ENCODE peak calls at places on chromosomes 11 and 22, in ten cellular contexts. J is A673, N is sigmoid colon, F is osteoblast, B is prostate gland, W is right lobe of liver, Z is mesendoderm, M is neuronal stem cell, S is colonic mucosa, L is ovary. G is an unnamed sample.
A peak's percentile ranks its signal among the peaks of the same experiment; 100 is the strongest.

GRCh38 chr11:100980156-100980555 is 149.5 kb downstream of the PGR start:
- DNase-seq in J (peak; percentile 34), N (no peak), F (no peak), B (no peak), W (no peak), Z (peak; percentile 59), M (no peak), S (no peak), L (no peak), G (no peak)

GRCh38 chr11:9092846-9093778 is 1.7 kb upstream of the SCUBE2 start:
- DNase-seq in J (peak; percentile 5), N (no peak), F (peak; percentile 80), B (peak; percentile 45), W (no peak), Z (no peak), M (no peak), S (no peak), L (no peak), G (no peak)

GRCh38 chr11:10443152-10443551 is 11.9 kb upstream of the AMPD3 start:
- DNase-seq in J (no peak), N (no peak), F (no peak), B (no peak), W (no peak), Z (no peak), M (no peak), S (no peak), L (no peak), G (no peak)

GRCh38 chr22:29353860-29354259 is 34.5 kb downstream of the AP1B1 start:
- DNase-seq in J (no peak), N (no peak), F (peak; percentile 32), B (no peak), W (no peak), Z (no peak), M (no peak), S (no peak), L (no peak), G (no peak)

GRCh38 chr11:107116358-107116757 is 98.1 kb upstream of the GUCY1A2 start:
- DNase-seq in J (peak; percentile 15), N (no peak), F (no peak), B (no peak), W (no peak), Z (no peak), M (no peak), S (no peak), L (no peak), G (no peak)

GRCh38 chr11:113505541-113506375 is 30.6 kb upstream of the DRD2 start:
- DNase-seq in J (peak; percentile 84), N (no peak), F (no peak), B (peak; percentile 22), W (no peak), Z (peak; percentile 22), M (no peak), S (no peak), L (no peak), G (no peak)

GRCh38 chr11:86162257-86162656 is 82.3 kb upstream of the EED start:
- DNase-seq in J (no peak), N (peak; percentile 91), F (peak; percentile 58), B (no peak), W (peak; percentile 29), Z (peak; percentile 31), M (no peak), S (no peak), L (peak; percentile 55), G (no peak)

GRCh38 chr11:28346209-28346608 is 238.0 kb downstream of the METTL15 start:
- DNase-seq in J (peak; percentile 38), N (no peak), F (no peak), B (no peak), W (no peak), Z (no peak), M (no peak), S (no peak), L (no peak), G (no peak)

GRCh38 chr11:2884424-2884815 is 1.2 kb downstream of the CDKN1C start:
- DNase-seq in J (no peak), N (peak; percentile 88), F (no peak), B (no peak), W (no peak), Z (no peak), M (no peak), S (no peak), L (peak; percentile 80), G (peak; percentile 74)

GRCh38 chr11:59865031-59865430 is 1.3 kb downstream of the TCN1 start:
- DNase-seq in J (no peak), N (no peak), F (no peak), B (no peak), W (no peak), Z (no peak), M (no peak), S (no peak), L (no peak), G (no peak)

GRCh38 chr11:67268036-67268683 is 1.9 kb downstream of the GRK2 start:
- DNase-seq in J (no peak), N (peak; percentile 61), F (peak; percentile 82), B (no peak), W (peak; percentile 26), Z (no peak), M (no peak), S (no peak), L (no peak), G (peak; percentile 67)

GRCh38 chr11:72577271-72577681 is 96.9 kb downstream of the PDE2A start:
- DNase-seq in J (no peak), N (peak; percentile 50), F (peak; percentile 73), B (no peak), W (no peak), Z (no peak), M (no peak), S (no peak), L (no peak), G (peak; percentile 56)

GRCh38 chr22:45504703-45505341 is 2.1 kb downstream of the FBLN1 start:
- DNase-seq in J (peak; percentile 24), N (no peak), F (peak; percentile 98), B (no peak), W (no peak), Z (peak; percentile 79), M (peak; percentile 83), S (no peak), L (peak; percentile 71), G (no peak)

GRCh38 chr11:65530157-65530496 is 5.2 kb downstream of the SCYL1 start:
- DNase-seq in J (no peak), N (no peak), F (peak; percentile 58), B (no peak), W (no peak), Z (peak; percentile 68), M (no peak), S (no peak), L (no peak), G (no peak)

DNA sequence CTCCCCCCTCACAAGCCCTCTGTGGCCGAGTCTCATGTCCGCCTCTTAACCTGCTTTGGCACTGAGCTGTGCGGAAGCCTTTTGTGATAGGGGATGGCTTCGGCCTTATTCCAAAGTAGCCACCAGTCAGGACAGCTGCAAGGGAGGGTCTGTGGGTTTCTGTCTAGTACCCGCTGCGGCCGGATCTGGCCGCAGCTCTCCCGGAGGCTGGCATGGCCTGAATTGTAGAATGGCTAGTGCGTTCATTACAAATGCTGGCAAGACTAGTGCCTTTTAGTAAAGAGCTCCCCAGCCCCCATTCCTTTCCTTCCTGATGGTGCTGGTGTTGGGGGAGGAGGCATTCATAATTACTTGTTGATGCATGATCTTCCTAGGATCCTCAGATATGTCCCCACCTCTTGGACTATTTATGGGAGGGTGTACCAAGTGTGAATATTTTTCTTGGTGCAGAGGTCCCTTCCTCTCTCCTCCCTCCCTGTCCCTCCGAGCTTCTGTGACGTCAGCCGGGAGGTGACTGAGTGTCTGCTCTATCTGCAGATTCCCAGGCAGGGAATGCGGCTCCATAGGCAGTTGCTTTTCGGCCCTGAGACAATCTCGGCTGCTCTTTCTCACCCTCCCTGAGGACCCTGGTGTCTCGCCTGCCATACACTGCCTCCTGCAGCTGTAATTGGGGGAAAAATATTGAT is 108.7 kb upstream of the E2F8 start:
- DNase-seq in J (no peak), N (no peak), F (no peak), B (no peak), W (no peak), Z (no peak), M (no peak), S (no peak), L (no peak), G (no peak)
- H3K27me3 ChIP-seq in J (peaks cover 86% of the 10 kb centered on the region), N (peaks cover 82% of the 10 kb centered on the region), F (peaks cover 21% of the 10 kb centered on the region), B (peaks cover 37% of the 10 kb centered on the region), W (no peaks in the 10 kb centered on the region), Z (peaks cover 23% of the 10 kb centered on the region), M (peaks cover 4% of the 10 kb centered on the region), S (peaks cover 35% of the 10 kb centered on the region), L (no peaks in the 10 kb centered on the region), G (peaks cover 40% of the 10 kb centered on the region)

DNA sequence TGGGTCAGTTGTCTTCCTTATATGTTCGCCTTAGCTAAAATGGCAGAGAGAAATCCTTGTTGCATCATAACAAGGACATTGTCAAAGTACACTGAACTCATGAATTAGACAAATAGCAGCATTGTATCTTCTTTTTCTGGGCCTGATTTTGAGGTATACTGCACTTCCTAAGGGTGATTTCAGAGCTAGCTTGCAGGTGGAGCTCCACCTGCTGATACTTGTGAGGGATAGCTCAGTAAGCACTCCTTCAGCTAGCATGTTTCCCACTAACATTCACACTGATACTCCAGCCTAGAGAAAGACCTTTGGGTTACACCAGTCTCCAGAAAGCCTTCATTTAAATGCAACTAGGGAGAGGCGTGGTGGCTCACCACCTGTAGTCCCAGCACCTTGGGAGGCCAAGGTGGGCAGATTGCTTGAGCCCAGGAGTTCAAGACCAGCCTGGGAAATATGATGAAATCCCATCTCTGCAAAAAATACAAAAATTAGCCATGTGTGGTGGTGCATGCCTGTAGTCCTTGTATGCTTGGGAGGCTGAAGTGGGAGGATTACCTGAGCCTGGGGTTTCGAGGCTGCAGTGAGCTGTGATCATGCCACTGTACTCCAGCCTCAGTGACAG is 29.8 kb downstream of the JAM3 start:
- DNase-seq in J (no peak), N (no peak), F (no peak), B (no peak), W (no peak), Z (peak; percentile 60), M (no peak), S (no peak), L (no peak), G (no peak)
- H3K27me3 ChIP-seq in J (no peaks in the 10 kb centered on the region), N (no peaks in the 10 kb centered on the region), F (no peaks in the 10 kb centered on the region), B (no peaks in the 10 kb centered on the region), W (no peaks in the 10 kb centered on the region), Z (no peaks in the 10 kb centered on the region), M (no peaks in the 10 kb centered on the region), S (no peaks in the 10 kb centered on the region), L (no peaks in the 10 kb centered on the region), G (no peaks in the 10 kb centered on the region)

DNA sequence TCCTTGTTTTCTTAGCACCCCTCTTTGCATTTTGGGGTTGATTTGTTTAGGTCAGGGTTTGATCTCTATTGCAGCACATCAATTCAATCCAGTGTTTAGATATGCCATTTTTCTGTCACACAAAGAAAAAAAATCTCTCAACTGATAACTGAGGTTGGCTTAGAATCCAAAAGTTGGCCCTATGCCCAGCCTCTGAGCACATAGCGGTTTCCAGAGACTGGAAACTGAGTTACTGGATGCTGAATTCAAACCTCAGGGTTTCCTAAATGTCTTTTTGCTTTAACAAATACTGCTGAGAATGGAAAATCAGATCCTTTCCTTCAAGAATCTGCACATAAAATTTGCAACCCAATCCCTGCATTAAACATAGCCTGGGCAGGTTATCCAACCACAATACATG is 4.0 kb downstream of the P4HA3 start:
- DNase-seq in J (no peak), N (no peak), F (no peak), B (no peak), W (peak; percentile 20), Z (no peak), M (no peak), S (no peak), L (no peak), G (no peak)
- H3K27me3 ChIP-seq in J (no peaks in the 10 kb centered on the region), N (peaks cover 4% of the 10 kb centered on the region), F (no peaks in the 10 kb centered on the region), B (no peaks in the 10 kb centered on the region), W (peaks cover 7% of the 10 kb centered on the region), Z (peaks cover 3% of the 10 kb centered on the region), M (peaks cover 68% of the 10 kb centered on the region), S (no peaks in the 10 kb centered on the region), L (no peaks in the 10 kb centered on the region), G (no peaks in the 10 kb centered on the region)

GRCh38 chr11:45651156-45651555 is 14.3 kb downstream of the CHST1 start:
- DNase-seq in J (no peak), N (peak; percentile 50), F (no peak), B (no peak), W (no peak), Z (no peak), M (no peak), S (no peak), L (no peak), G (peak; percentile 16)
- H3K27me3 ChIP-seq in J (no peaks in the 10 kb centered on the region), N (peaks cover 22% of the 10 kb centered on the region), F (peaks cover 2% of the 10 kb centered on the region), B (no peaks in the 10 kb centered on the region), W (no peaks in the 10 kb centered on the region), Z (no peaks in the 10 kb centered on the region), M (peaks cover 13% of the 10 kb centered on the region), S (no peaks in the 10 kb centered on the region), L (no peaks in the 10 kb centered on the region), G (peaks cover 26% of the 10 kb centered on the region)